ENCODE peak calls at places on chromosomes 13 and 19, in ten cellular contexts. X is transverse colon, L is SK-N-SH, J is upper lobe of left lung, O is stomach, Z is HepG2, B is K562, H is esophagus muscularis mucosa, I is H1, C is GM12878. G is an unnamed sample.

GRCh38 chr19:2057484-2058469 is 6.7 kb upstream of the MKNK2 start:
- DNase-seq in X (peak; percentile 10), L (no peak), J (peak; percentile 22), O (no peak), Z (no peak), B (no peak), H (no peak), I (no peak), C (no peak), G (no peak)

GRCh38 chr13:80408270-80408669 is 67.3 kb upstream of the SPRY2 start:
- DNase-seq in X (no peak), L (no peak), J (no peak), O (no peak), Z (no peak), B (peak; percentile 6), H (no peak), I (no peak), C (no peak), G (no peak)

GRCh38 chr13:24161010-24161775 is 673 bp downstream of the SPATA13 start:
- DNase-seq in X (peak; percentile 58), L (peak; percentile 65), J (no peak), O (peak; percentile 78), Z (peak; percentile 55), B (peak; percentile 6), H (no peak), I (peak; percentile 75), C (no peak), G (peak; percentile 73)

GRCh38 chr13:107203146-107203847 is 635.4 kb upstream of the ARGLU1 start:
- DNase-seq in X (no peak), L (peak; percentile 38), J (no peak), O (no peak), Z (peak; percentile 63), B (no peak), H (no peak), I (peak; percentile 60), C (no peak), G (no peak)

GRCh38 chr19:572891-573825 is 762 bp downstream of the BSG start:
- DNase-seq in X (peak; percentile 64), L (peak; percentile 69), J (peak; percentile 62), O (peak; percentile 57), Z (no peak), B (no peak), H (no peak), I (no peak), C (no peak), G (peak; percentile 82)

GRCh38 chr19:2289714-2290435 is 7.9 kb upstream of the PEAK3 start:
- DNase-seq in X (peak; percentile 53), L (no peak), J (peak; percentile 70), O (peak; percentile 41), Z (no peak), B (peak; percentile 58), H (no peak), I (no peak), C (peak; percentile 48), G (no peak)

GRCh38 chr19:17648097-17648660 is 40.0 kb downstream of the UNC13A start:
- DNase-seq in X (no peak), L (peak; percentile 66), J (no peak), O (no peak), Z (no peak), B (peak; percentile 91), H (no peak), I (peak; percentile 52), C (no peak), G (no peak)

GRCh38 chr13:113115363-113116205 is 7.0 kb upstream of the F10 start:
- DNase-seq in X (no peak), L (peak; percentile 14), J (peak; percentile 14), O (peak; percentile 16), Z (no peak), B (no peak), H (no peak), I (peak; percentile 33), C (no peak), G (peak; percentile 46)

DNA sequence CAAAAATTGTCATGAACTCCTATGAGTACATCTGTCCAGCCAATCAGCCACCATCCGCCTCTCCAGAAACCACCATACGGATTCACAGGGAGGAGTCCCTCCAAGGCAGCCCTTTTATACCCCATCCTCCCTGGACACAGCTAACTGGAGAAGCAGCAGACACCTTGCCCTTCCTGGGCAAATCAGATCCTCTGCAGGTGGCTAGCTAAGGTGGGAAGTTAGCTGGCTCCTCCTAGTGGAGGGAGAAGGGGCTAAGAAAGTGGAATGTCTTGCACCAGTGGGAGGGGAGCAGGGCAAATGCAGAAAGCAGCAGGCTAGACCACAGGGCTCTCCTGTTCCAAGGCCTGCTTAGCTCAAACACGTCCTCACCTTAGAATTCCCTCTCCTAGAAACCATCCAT is 46.2 kb upstream of the UQCRFS1 start:
- DNase-seq in X (no peak), L (no peak), J (no peak), O (no peak), Z (no peak), B (peak; percentile 34), H (no peak), I (no peak), C (no peak), G (no peak)
- TF ChIP-seq CTCF in X (no peak), L (peak; percentile 18), J (no peak), O (no peak), Z (peak; percentile 40), B (peak; percentile 56), H (no peak), I (peak; percentile 13), C (peak; percentile 8), G (no peak)

GRCh38 chr13:21611385-21611784 is 7.4 kb upstream of the MICU2 start:
- DNase-seq in X (no peak), L (no peak), J (no peak), O (no peak), Z (no peak), B (no peak), H (no peak), I (no peak), C (no peak), G (no peak)
- TF ChIP-seq EP300 in X (no peak), L (no peak), J (no peak), O (no peak), Z (no peak), B (no peak), H (no peak), I (no peak), C (no peak), G (no peak)

GRCh38 chr13:46129124-46129523 is 24.3 kb upstream of the CPB2 start:
- DNase-seq in X (no peak), L (no peak), J (no peak), O (no peak), Z (no peak), B (no peak), H (no peak), I (no peak), C (no peak), G (no peak)

GRCh38 chr13:46134494-46134893 is 29.7 kb upstream of the CPB2 start:
- DNase-seq in X (no peak), L (no peak), J (no peak), O (no peak), Z (no peak), B (no peak), H (no peak), I (no peak), C (no peak), G (no peak)

GRCh38 chr13:46129955-46130354 is 25.1 kb upstream of the CPB2 start:
- DNase-seq in X (no peak), L (no peak), J (no peak), O (no peak), Z (no peak), B (no peak), H (no peak), I (no peak), C (no peak), G (no peak)

GRCh38 chr13:46132109-46132508 is 27.3 kb upstream of the CPB2 start:
- DNase-seq in X (no peak), L (no peak), J (no peak), O (no peak), Z (no peak), B (no peak), H (no peak), I (no peak), C (no peak), G (no peak)

DNA sequence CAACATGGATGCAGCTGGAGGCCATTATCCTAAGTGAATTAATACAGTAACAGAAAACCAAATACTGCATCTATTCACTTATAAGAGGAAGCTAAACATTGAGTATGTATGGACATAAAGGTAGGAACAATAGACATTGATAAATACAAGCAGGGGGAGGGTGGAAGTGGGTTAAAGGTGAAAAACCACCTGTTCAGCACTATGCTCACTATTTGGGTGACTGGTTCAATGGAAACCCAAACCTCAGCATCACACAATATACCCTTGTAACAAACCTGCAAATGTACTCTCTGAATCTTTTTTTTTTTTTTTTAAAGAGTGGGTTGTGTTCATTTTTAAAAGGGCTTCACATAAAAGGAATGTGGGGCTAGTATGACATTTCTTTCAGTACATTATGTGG is 26.9 kb upstream of the CPB2 start:
- DNase-seq in X (no peak), L (no peak), J (no peak), O (no peak), Z (no peak), B (no peak), H (no peak), I (no peak), C (no peak), G (no peak)
- TF ChIP-seq POLR2AphosphoS5 in X (no peak), L (no peak), J (no peak), O (no peak), Z (no peak), B (no peak), H (no peak), I (no peak), C (no peak), G (no peak)

GRCh38 chr19:15633122-15633521 is 7.6 kb upstream of the CYP4F3 start:
- DNase-seq in X (no peak), L (no peak), J (no peak), O (no peak), Z (no peak), B (no peak), H (no peak), I (no peak), C (no peak), G (no peak)

GRCh38 chr19:15635016-15635805 is 5.5 kb upstream of the CYP4F3 start:
- DNase-seq in X (no peak), L (no peak), J (peak; percentile 47), O (no peak), Z (peak; percentile 35), B (no peak), H (no peak), I (no peak), C (no peak), G (no peak)

GRCh38 chr19:15629003-15629880 is 11.5 kb upstream of the CYP4F3 start:
- DNase-seq in X (peak; percentile 92), L (peak; percentile 86), J (peak; percentile 74), O (peak; percentile 90), Z (peak; percentile 55), B (peak; percentile 75), H (peak; percentile 94), I (peak; percentile 83), C (peak; percentile 9), G (peak; percentile 87)

GRCh38 chr19:15634105-15634504 is 6.6 kb upstream of the CYP4F3 start:
- DNase-seq in X (no peak), L (no peak), J (no peak), O (no peak), Z (no peak), B (no peak), H (no peak), I (no peak), C (no peak), G (no peak)

DNA sequence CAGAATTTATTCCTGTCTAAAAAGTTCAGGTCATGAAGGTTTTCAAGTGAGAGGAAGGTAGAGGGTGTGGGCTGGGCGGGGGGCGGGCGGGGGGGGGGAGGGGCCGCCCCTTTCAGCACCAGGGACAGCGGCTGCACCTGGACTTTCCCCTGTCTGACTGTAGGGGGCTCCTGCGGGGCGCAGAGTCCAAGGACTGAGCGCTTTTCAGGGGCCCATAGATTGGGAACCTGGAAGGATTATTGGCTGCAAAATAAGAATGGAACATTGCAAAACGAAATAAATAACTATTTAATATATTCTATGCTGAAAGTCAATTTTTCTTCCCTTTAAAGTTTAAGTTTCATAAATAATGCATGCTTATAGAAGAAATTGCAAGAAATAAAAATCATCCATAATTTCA is 8.9 kb upstream of the CYP4F3 start:
- DNase-seq in X (peak; percentile 26), L (peak; percentile 47), J (no peak), O (no peak), Z (peak; percentile 27), B (peak; percentile 80), H (no peak), I (no peak), C (peak; percentile 3), G (no peak)
- TF ChIP-seq CTCF in X (peak; percentile 41), L (peak; percentile 51), J (no peak), O (no peak), Z (peak; percentile 66), B (peak; percentile 48), H (peak; percentile 6), I (peak; percentile 33), C (no peak), G (no peak)

G was measured in sigmoid colon.